ENCODE peak calls at places on chromosomes 2 and 18, in four cellular contexts. H is H1, R is IMR-90, J is H9. C is an unnamed sample.

GRCh38 chr2:120850551-120850950 is 114.9 kb downstream of the GLI2 start:
- DNase-seq in H (no peak), R (no peak), J (no peak), C (no peak)

GRCh38 chr2:153971914-153972313 is 100.2 kb downstream of the GALNT13 start:
- DNase-seq in J (no peak), R (no peak), H (no peak), C (peak)

GRCh38 chr2:74003494-74004211 is 18.9 kb downstream of the TET3 start:
- DNase-seq in H (no peak), R (peak), J (peak), C (peak)

GRCh38 chr2:190947139-190947538 is 66.5 kb downstream of the GLS start:
- DNase-seq in R (peak), H (no peak), J (no peak), C (peak)

GRCh38 chr2:16303761-16304160 is 361.9 kb downstream of the CYRIA start:
- DNase-seq in H (peak), R (no peak), J (no peak), C (peak)

GRCh38 chr2:39772812-39773152 is 6.3 kb downstream of the THUMPD2 start:
- DNase-seq in H (no peak), R (no peak), J (no peak), C (no peak)

GRCh38 chr2:135066710-135067109 is 14.6 kb downstream of the RAB3GAP1 start:
- DNase-seq in R (peak), H (no peak), J (no peak), C (no peak)

GRCh38 chr2:148253716-148254115 is 232.8 kb downstream of the MBD5 start:
- DNase-seq in H (no peak), J (no peak), R (peak), C (peak)

GRCh38 chr2:163953390-163953907 is 217.6 kb upstream of the FIGN start:
- DNase-seq in H (no peak), J (no peak), R (no peak), C (peak)

GRCh38 chr18:24380163-24380747 is 17.4 kb downstream of the OSBPL1A start:
- DNase-seq in H (no peak), R (no peak), J (no peak), C (peak)

GRCh38 chr2:144490857-144491256 is 29.1 kb downstream of the ZEB2 start:
- DNase-seq in R (no peak), H (no peak), J (no peak), C (no peak)

GRCh38 chr2:199024224-199024623 is 433.5 kb downstream of the SATB2 start:
- DNase-seq in J (no peak), H (no peak), R (no peak), C (no peak)

GRCh38 chr2:177265386-177265690 is 811 bp upstream of the NFE2L2 start:
- DNase-seq in J (no peak), R (peak), H (no peak), C (no peak)

GRCh38 chr2:239873656-239874635 is 151.2 kb downstream of the NDUFA10 start:
- DNase-seq in H (peak), R (no peak), J (peak), C (no peak)

GRCh38 chr2:27753744-27754588 is 17.6 kb upstream of the MRPL33 start:
- DNase-seq in H (peak), J (peak), R (peak), C (peak)

GRCh38 chr2:27747827-27748352 is 23.6 kb upstream of the MRPL33 start:
- DNase-seq in R (no peak), J (no peak), H (no peak), C (no peak)

GRCh38 chr2:27754831-27755230 is 16.7 kb upstream of the MRPL33 start:
- DNase-seq in H (no peak), J (no peak), R (no peak), C (no peak)

GRCh38 chr2:27752551-27753237 is 18.8 kb upstream of the MRPL33 start:
- DNase-seq in R (no peak), H (peak), J (peak), C (peak)

GRCh38 chr2:27751377-27751776 is 20.1 kb upstream of the MRPL33 start:
- DNase-seq in R (no peak), J (no peak), H (no peak), C (no peak)
- H3K56ac ChIP-seq in R (no peak), J (no peak), H (no peak), C (peak)

GRCh38 chr2:236726701-236727450 is 157.3 kb downstream of the ACKR3 start:
- DNase-seq in J (no peak), H (no peak), R (no peak), C (no peak)
- H3K4ac ChIP-seq in J (no peak), H (no peak), R (no peak), C (no peak)

GRCh38 chr2:96890252-96890651 is 20.4 kb upstream of the SEMA4C start:
- DNase-seq in J (no peak), H (no peak), R (no peak), C (no peak)

GRCh38 chr2:96885432-96886137 is 15.7 kb upstream of the SEMA4C start:
- DNase-seq in R (no peak), H (no peak), J (no peak), C (no peak)

GRCh38 chr2:96890726-96891385 is 21.0 kb upstream of the SEMA4C start:
- DNase-seq in H (no peak), J (no peak), R (peak), C (peak)

GRCh38 chr2:96887419-96888081 is 17.7 kb upstream of the SEMA4C start:
- DNase-seq in R (no peak), H (no peak), J (no peak), C (peak)

DNA sequence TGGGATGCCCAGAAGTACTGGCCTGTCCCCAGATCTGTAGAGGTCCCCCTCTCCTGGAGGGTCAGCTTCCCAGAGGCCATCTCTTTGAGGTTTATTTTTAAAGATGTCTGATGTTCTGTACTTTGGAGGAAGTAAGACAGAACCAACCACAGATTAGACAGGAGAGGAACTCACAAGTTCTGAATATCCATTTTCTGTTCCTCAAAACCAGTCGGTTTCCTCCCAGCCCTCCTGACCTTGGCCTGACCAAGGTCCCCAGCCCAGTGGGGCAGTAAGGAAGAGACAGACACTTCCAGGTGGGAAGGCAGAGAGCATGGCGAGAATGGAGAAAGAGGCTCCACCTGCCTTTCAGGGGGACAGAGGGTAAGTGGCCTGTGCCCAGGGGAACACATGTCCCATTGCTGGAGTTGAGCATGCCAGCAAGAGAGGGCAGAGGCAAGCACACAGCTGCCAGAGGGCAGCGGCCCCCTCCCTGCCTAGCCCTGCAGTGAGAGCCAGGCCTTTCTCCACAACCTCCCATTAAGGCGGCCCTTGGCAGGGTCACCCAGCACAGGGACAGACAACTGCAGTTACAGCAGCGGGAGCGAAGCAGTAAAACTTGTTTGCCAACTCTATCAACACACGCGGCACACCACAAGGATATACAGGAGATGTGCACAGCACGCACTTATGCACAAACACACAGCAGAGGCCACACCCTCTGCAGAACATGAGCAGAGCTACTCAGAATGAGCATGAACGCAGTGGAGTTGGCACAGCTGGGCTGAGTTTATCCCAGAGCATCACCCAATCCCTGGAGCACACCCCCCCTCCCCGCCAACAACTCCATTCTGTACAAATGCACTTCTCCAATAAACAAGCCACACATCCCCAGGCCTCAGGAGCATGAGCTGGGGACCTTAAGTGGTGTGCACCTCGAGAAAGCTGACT is 18.5 kb upstream of the SEMA4C start:
- DNase-seq in J (no peak), R (no peak), H (no peak), C (no peak)
- H3K56ac ChIP-seq in J (no peak), R (no peak), H (no peak), C (peak)

DNA sequence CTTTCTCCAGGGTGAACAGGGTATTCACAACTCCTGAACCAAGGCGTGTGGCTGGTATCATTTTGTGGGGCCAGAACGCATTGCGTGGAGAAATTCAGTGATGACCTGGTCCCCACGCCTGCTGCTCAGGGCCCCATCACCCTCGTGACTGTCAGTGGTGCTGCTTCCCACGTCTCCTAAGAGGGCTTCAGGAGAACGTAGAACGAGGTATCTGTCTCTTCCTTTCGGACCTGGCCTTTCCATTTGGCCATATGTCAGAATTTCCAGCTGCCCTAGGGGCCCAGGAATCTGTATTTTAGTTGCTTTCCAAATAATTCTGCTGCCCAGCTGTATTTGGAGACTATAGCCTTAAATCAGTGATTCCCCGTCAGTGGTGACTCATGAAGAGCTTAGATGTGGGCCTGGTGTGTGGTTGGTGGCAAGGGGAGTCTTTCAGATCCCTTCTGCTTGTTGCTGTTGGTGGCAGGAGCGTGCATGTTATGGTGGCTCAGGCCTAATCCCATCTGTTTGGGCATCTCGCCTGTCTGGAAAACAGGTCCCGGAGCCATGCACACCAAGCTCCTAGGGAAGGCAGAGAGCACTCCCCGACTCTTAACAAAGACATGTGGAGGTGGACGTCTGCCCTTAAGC is 56.4 kb downstream of the NPAS2 start:
- DNase-seq in H (no peak), J (no peak), R (peak), C (no peak)
- H3K4ac ChIP-seq in H (no peak), J (no peak), R (no peak), C (no peak)

C was measured in mesendoderm.